ENCODE peak calls at places on chromosomes 5 and 9, in five cellular contexts. G is stimulated activated CD8-positive, alpha-beta memory T cell treated with anti-CD3 and anti-CD28 coated beads, Interleukin-15, amount 100 ng/mL, for 48 hours; F is CD4-positive, CD25-positive, alpha-beta regulatory T cell; K is brain microvascular endothelial cell; B is progenitor cell of endocrine pancreas. W is an unnamed sample.

GRCh38 chr5:6108981-6109595 is 269.3 kb downstream of the MED10 start:
- DNase-seq in G (no peak), F (no peak), K (no peak), B (no peak), W (no peak)

GRCh38 chr9:135683401-135684034 is 15.8 kb downstream of the SOHLH1 start:
- DNase-seq in G (no peak), F (no peak), K (no peak), B (no peak), W (no peak)

GRCh38 chr9:250039-250438 is 35.4 kb downstream of the DOCK8 start:
- DNase-seq in G (no peak), F (no peak), K (no peak), B (no peak), W (no peak)

GRCh38 chr5:58773744-58774441 is 191.0 kb downstream of the RAB3C start:
- DNase-seq in G (no peak), F (no peak), K (no peak), B (no peak), W (no peak)

GRCh38 chr9:134182554-134183219 is 18.3 kb upstream of the RNU6ATAC start:
- DNase-seq in G (no peak), F (no peak), K (no peak), B (no peak), W (no peak)

GRCh38 chr9:7115606-7116005 is 357.8 kb downstream of the KDM4C start:
- DNase-seq in G (no peak), F (no peak), K (no peak), B (no peak), W (no peak)

GRCh38 chr5:35247645-35248034 is 17.4 kb upstream of the PRLR start:
- DNase-seq in G (no peak), F (no peak), K (peak; percentile 12), B (no peak), W (no peak)

GRCh38 chr5:150307617-150308426 is 5.1 kb upstream of the ARSI start:
- DNase-seq in G (no peak), F (no peak), K (no peak), B (no peak), W (no peak)

GRCh38 chr5:127957701-127958190 is 125.8 kb upstream of the SLC12A2 start:
- DNase-seq in G (no peak), F (no peak), K (no peak), B (no peak), W (no peak)

GRCh38 chr9:74867483-74867882 is 20.2 kb downstream of the TRPM6 start:
- DNase-seq in G (no peak), F (no peak), K (no peak), B (no peak), W (no peak)

GRCh38 chr9:93126151-93126781 is 7.8 kb downstream of the NINJ1 start:
- DNase-seq in G (no peak), F (no peak), K (no peak), B (no peak), W (peak; percentile 15)

GRCh38 chr5:55771175-55771655 is 33.4 kb downstream of the DDX4 start:
- DNase-seq in G (no peak), F (no peak), K (no peak), B (no peak), W (no peak)

GRCh38 chr5:54634089-54634488 is 116.5 kb downstream of the SNX18 start:
- DNase-seq in G (no peak), F (no peak), K (no peak), B (no peak), W (no peak)

GRCh38 chr9:2465921-2466460 is 155.6 kb upstream of the VLDLR start:
- DNase-seq in G (no peak), F (no peak), K (peak; percentile 33), B (no peak), W (no peak)